ENCODE peak calls at places on chromosomes 4 and X, in six cellular contexts. F is CD8-positive, alpha-beta memory T cell; L is AG09319; D is islet precursor cell; W is HFF-Myc; X is naive B cell. Z is an unnamed sample.

GRCh38 chr4:158172558-158173258 is at the start of gene GASK1B:
- DNase-seq in F (no peak), L (peak; percentile 25), W (peak; percentile 51), X (no peak), D (peak; percentile 82), Z (no peak)

GRCh38 chr4:123444298-123444731 is 47.7 kb downstream of the SPRY1 start:
- DNase-seq in L (no peak), X (peak; percentile 80), W (peak; percentile 53), D (peak; percentile 83), F (peak; percentile 8), Z (peak; percentile 41)

GRCh38 chrX:73683236-73683859 is 120.4 kb downstream of the CHIC1 start:
- DNase-seq in L (peak; percentile 3), D (no peak), W (no peak), F (no peak), X (no peak), Z (no peak)

GRCh38 chrX:136196691-136197155 is 49.4 kb downstream of the FHL1 start:
- DNase-seq in X (no peak), L (no peak), F (no peak), D (no peak), W (no peak), Z (no peak)

GRCh38 chrX:77918568-77918967 is 8.1 kb downstream of the ATP7A start:
- DNase-seq in F (no peak), W (no peak), D (no peak), L (no peak), X (no peak), Z (no peak)

GRCh38 chr4:137122876-137123275 is 409.4 kb downstream of the PCDH18 start:
- DNase-seq in D (no peak), L (no peak), W (no peak), X (no peak), F (no peak), Z (no peak)

GRCh38 chrX:72027024-72027913 is 104.4 kb downstream of the RTL5 start:
- DNase-seq in F (no peak), D (peak; percentile 36), X (no peak), W (no peak), L (no peak), Z (no peak)

GRCh38 chrX:155997436-155997835 is at the start of gene IL9R:
- DNase-seq in F (peak; percentile 27), L (no peak), X (no peak), W (no peak), D (no peak), Z (no peak)

GRCh38 chrX:129825746-129826505 is 17.8 kb downstream of the ZDHHC9 start:
- DNase-seq in D (no peak), X (no peak), W (no peak), L (no peak), F (no peak), Z (no peak)

GRCh38 chr4:80005863-80006262 is 67.2 kb downstream of the ANTXR2 start:
- DNase-seq in W (no peak), F (no peak), D (no peak), X (no peak), L (no peak), Z (no peak)

GRCh38 chr4:74092957-74093356 is 6.0 kb downstream of the CXCL2 start:
- DNase-seq in L (no peak), F (no peak), W (no peak), X (no peak), D (no peak), Z (no peak)

GRCh38 chr4:8729408-8730149 is 137.0 kb downstream of the CPZ start:
- DNase-seq in F (no peak), D (peak; percentile 40), X (no peak), L (no peak), W (no peak), Z (no peak)